ENCODE peak calls at places on chromosomes 13 and 19, in six cellular contexts. U is A549; I is activated CD8-positive, alpha-beta memory T cell treated with anti-CD3 and anti-CD28 coated beads for 4 hours; Z is stimulated activated CD8-positive, alpha-beta memory T cell treated with anti-CD3 and anti-CD28 coated beads, Interleukin-2, amount 100 ng/mL, for 1 hour; Y is ACHN; B is GM12864. N is an unnamed sample.

GRCh38 chr13:91270031-91270430 is 77.5 kb upstream of the MIR17HG start:
- DNase-seq in U (no peak), I (no peak), Z (no peak), Y (peak), B (no peak), N (no peak)

GRCh38 chr13:48131481-48131992 is 36.6 kb upstream of the MED4 start:
- DNase-seq in U (no peak), I (no peak), Z (no peak), Y (no peak), B (no peak), N (no peak)

GRCh38 chr19:2428027-2428690 is 773 bp upstream of the TIMM13 start:
- DNase-seq in U (no peak), I (no peak), Z (no peak), Y (no peak), B (no peak), N (no peak)

GRCh38 chr19:1156305-1156801 is 17.7 kb downstream of the SBNO2 start:
- DNase-seq in U (no peak), I (no peak), Z (no peak), Y (no peak), B (no peak), N (no peak)

GRCh38 chr19:46118136-46118535 is 6.4 kb downstream of the IGFL3 start:
- DNase-seq in U (no peak), I (no peak), Z (no peak), Y (no peak), B (no peak), N (no peak)

GRCh38 chr19:11382898-11383705 is 1.0 kb downstream of the EPOR start:
- DNase-seq in U (peak), I (no peak), Z (no peak), Y (peak), B (no peak), N (peak)

GRCh38 chr19:52492991-52493470 is 34.4 kb upstream of the ZNF808 start:
- DNase-seq in U (no peak), I (no peak), Z (no peak), Y (no peak), B (no peak), N (no peak)

GRCh38 chr19:48123907-48124675 is 13.5 kb upstream of the PLA2G4C start:
- DNase-seq in U (no peak), I (no peak), Z (no peak), Y (no peak), B (no peak), N (peak)

GRCh38 chr19:14089662-14090508 is 666 bp downstream of the SAMD1 start:
- DNase-seq in U (no peak), I (no peak), Z (no peak), Y (peak), B (no peak), N (peak)

GRCh38 chr13:40485611-40486517 is 180.6 kb downstream of the FOXO1 start:
- DNase-seq in U (no peak), I (peak), Z (peak), Y (no peak), B (peak), N (no peak)

GRCh38 chr19:30446844-30447243 is 74.7 kb downstream of the ZNF536 start:
- DNase-seq in U (no peak), I (no peak), Z (no peak), Y (no peak), B (no peak), N (no peak)

GRCh38 chr13:69828527-69828926 is 279.1 kb upstream of the ATXN8OS start:
- DNase-seq in U (no peak), I (no peak), Z (no peak), Y (no peak), B (no peak), N (no peak)

GRCh38 chr19:9474975-9475374 is 23.4 kb downstream of the ZNF560 start:
- DNase-seq in U (no peak), I (no peak), Z (no peak), Y (no peak), B (no peak), N (no peak)

GRCh38 chr19:39596911-39597310 is 5.4 kb upstream of the LGALS13 start:
- DNase-seq in U (no peak), I (no peak), Z (no peak), Y (no peak), B (no peak), N (no peak)

GRCh38 chr13:25478186-25478585 is 106.4 kb downstream of the ATP8A2 start:
- DNase-seq in U (no peak), I (no peak), Z (no peak), Y (no peak), B (no peak), N (no peak)

GRCh38 chr13:44022196-44022595 is 142.5 kb downstream of the LACC1 start:
- DNase-seq in U (no peak), I (no peak), Z (no peak), Y (no peak), B (no peak), N (no peak)

GRCh38 chr19:2627319-2627829 is 75.1 kb downstream of the GNG7 start:
- DNase-seq in U (peak), I (no peak), Z (no peak), Y (peak), B (no peak), N (peak)

GRCh38 chr19:52963229-52963760 is 614 bp upstream of the ZNF816 start:
- DNase-seq in U (no peak), I (no peak), Z (no peak), Y (no peak), B (no peak), N (no peak)

GRCh38 chr13:87669379-87669978 is 1.7 kb upstream of the SLITRK5 start:
- DNase-seq in U (no peak), I (no peak), Z (no peak), Y (peak), B (no peak), N (no peak)

N was measured in Calu3.